ENCODE peak calls at places on chromosomes 16 and 17, in five cellular contexts. D, A, Z, K and E are unnamed samples.
A peak's percentile ranks its signal among the peaks of the same experiment; 100 is the strongest.

GRCh38 chr17:77515227-77515626 is 374.5 kb downstream of the SEC14L1 start:
- DNase-seq in K (no peak), Z (no peak), D (no peak), A (no peak), E (no peak)

GRCh38 chr17:70961341-70961740 is 792.0 kb downstream of the KCNJ2 start:
- DNase-seq in K (no peak), D (no peak), A (no peak), Z (no peak), E (no peak)

GRCh38 chr16:9141813-9142212 is 50.4 kb downstream of the HAPSTR1 start:
- DNase-seq in A (no peak), K (no peak), D (no peak), Z (no peak), E (no peak)

GRCh38 chr17:2195729-2196128 is 107.9 kb downstream of the SMG6 start:
- DNase-seq in K (peak; percentile 8), Z (no peak), D (no peak), A (no peak), E (no peak)

GRCh38 chr16:6104423-6104822 is 1006.8 kb upstream of the EEF2KMT start:
- DNase-seq in A (no peak), D (no peak), K (no peak), Z (no peak), E (no peak)

GRCh38 chr17:49252148-49252682 is 21.6 kb upstream of the PHOSPHO1 start:
- DNase-seq in D (no peak), Z (no peak), A (no peak), K (no peak), E (no peak)

GRCh38 chr16:67915831-67916723 is 15.6 kb downstream of the CTRL start:
- DNase-seq in K (no peak), A (no peak), D (no peak), Z (no peak), E (no peak)

GRCh38 chr17:63697341-63698286 is 2.3 kb downstream of the LIMD2 start:
- DNase-seq in K (peak; percentile 42), A (peak; percentile 54), D (peak; percentile 90), Z (peak; percentile 60), E (no peak)

GRCh38 chr16:86388976-86389375 is 121.4 kb upstream of the FOXF1 start:
- DNase-seq in Z (no peak), D (no peak), K (no peak), A (no peak), E (no peak)

GRCh38 chr17:17727111-17727659 is 45.9 kb downstream of the RAI1 start:
- DNase-seq in D (no peak), Z (no peak), A (no peak), K (no peak), E (no peak)

GRCh38 chr16:12081048-12081404 is 104.5 kb downstream of the SNX29 start:
- DNase-seq in K (no peak), D (no peak), A (no peak), Z (no peak), E (no peak)

GRCh38 chr17:8152981-8153549 is 861 bp upstream of the PER1 start:
- DNase-seq in Z (no peak), D (no peak), A (no peak), K (no peak), E (no peak)

GRCh38 chr17:40598928-40599627 is 33.8 kb upstream of the CCR7 start:
- DNase-seq in Z (peak; percentile 31), A (no peak), D (peak; percentile 67), K (no peak), E (peak; percentile 89)

GRCh38 chr17:48544356-48545021 is 420 bp downstream of the HOXB2 start:
- DNase-seq in A (peak; percentile 85), Z (peak; percentile 86), K (peak; percentile 78), D (no peak), E (peak; percentile 98)

GRCh38 chr16:49602201-49603041 is 228.8 kb downstream of the C16orf78 start:
- DNase-seq in D (no peak), A (no peak), Z (no peak), K (no peak), E (no peak)

GRCh38 chr16:67961551-67961957 is 6.9 kb downstream of the SLC12A4 start:
- DNase-seq in A (no peak), Z (peak; percentile 74), D (no peak), K (no peak), E (no peak)

GRCh38 chr16:65572156-65572555 is 450.3 kb upstream of the CDH11 start:
- DNase-seq in D (no peak), K (peak; percentile 88), A (no peak), Z (no peak), E (no peak)

GRCh38 chr17:39636587-39636926 is 387 bp upstream of the STARD3 start:
- DNase-seq in K (no peak), D (no peak), A (no peak), Z (no peak), E (no peak)

GRCh38 chr16:85689285-85689949 is 663 bp upstream of the GINS2 start:
- DNase-seq in K (no peak), A (no peak), Z (no peak), D (peak; percentile 16), E (no peak)

GRCh38 chr16:1162701-1163566 is 10.0 kb downstream of the CACNA1H start:
- DNase-seq in D (no peak), K (no peak), A (no peak), Z (no peak), E (no peak)

GRCh38 chr16:1078579-1079021 is 6.1 kb downstream of the SSTR5 start:
- DNase-seq in D (no peak), K (no peak), A (no peak), Z (no peak), E (no peak)

GRCh38 chr17:48752399-48753288 is 24.1 kb upstream of the HOXB13 start:
- DNase-seq in Z (no peak), A (no peak), D (no peak), K (no peak), E (no peak)

GRCh38 chr16:67016143-67016542 is 12.8 kb upstream of the CBFB start:
- DNase-seq in A (no peak), Z (no peak), D (no peak), K (no peak), E (no peak)

GRCh38 chr16:266258-267164 is 9.2 kb downstream of the RGS11 start:
- DNase-seq in Z (no peak), K (no peak), D (no peak), A (no peak), E (no peak)

GRCh38 chr17:73476890-73477350 is 165.1 kb upstream of the CDC42EP4 start:
- DNase-seq in K (no peak), D (no peak), A (peak; percentile 62), Z (peak; percentile 33), E (no peak)

GRCh38 chr16:3282103-3282746 is 1.1 kb upstream of the ZNF263 start:
- DNase-seq in K (no peak), Z (no peak), A (no peak), D (no peak), E (no peak)

GRCh38 chr16:70694088-70694487 is 8.2 kb upstream of the MTSS2 start:
- DNase-seq in A (no peak), K (peak; percentile 92), Z (no peak), D (no peak), E (no peak)

GRCh38 chr16:88835383-88835782 is 21.4 kb downstream of the GALNS start:
- DNase-seq in Z (peak; percentile 46), D (no peak), A (no peak), K (no peak), E (no peak)

GRCh38 chr16:31265329-31266245 is 5.8 kb downstream of the ITGAM start:
- DNase-seq in D (peak; percentile 41), A (no peak), K (no peak), Z (no peak), E (no peak)

GRCh38 chr17:17628388-17629008 is 37.0 kb upstream of the PEMT start:
- DNase-seq in K (no peak), A (no peak), Z (no peak), D (peak; percentile 18), E (no peak)

GRCh38 chr16:11797957-11798299 is 870 bp upstream of the ZC3H7A start:
- DNase-seq in D (no peak), Z (no peak), A (no peak), K (no peak), E (no peak)

GRCh38 chr16:28915181-28915580 is 9.9 kb downstream of the RABEP2 start:
- DNase-seq in Z (no peak), A (no peak), K (peak; percentile 56), D (no peak), E (no peak)

GRCh38 chr16:87235810-87236515 is 81.2 kb downstream of the C16orf95 start:
- DNase-seq in K (no peak), A (no peak), Z (no peak), D (no peak), E (no peak)

GRCh38 chr17:66255112-66255511 is 25.9 kb upstream of the APOH start:
- DNase-seq in K (peak; percentile 70), Z (no peak), A (no peak), D (no peak), E (no peak)

GRCh38 chr16:6374816-6375215 is 957.8 kb upstream of the RBFOX1 start:
- DNase-seq in D (no peak), K (no peak), Z (no peak), A (no peak), E (no peak)

GRCh38 chr16:13429411-13429810 is 490.5 kb upstream of the ERCC4 start:
- DNase-seq in D (no peak), A (no peak), K (no peak), Z (no peak), E (no peak)

GRCh38 chr16:75491876-75492275 is 3.4 kb downstream of the CHST6 start:
- DNase-seq in A (no peak), D (no peak), Z (no peak), K (no peak), E (no peak)